ENCODE peak calls at places on chromosomes 1 and 21, in eight cellular contexts. T, D, W, I, C, E, F and Q are unnamed samples.

GRCh38 chr1:222546548-222547259 is 1.2 kb downstream of the HHIPL2 start:
- DNase-seq in T (no peak), W (no peak), I (no peak), E (peak; percentile 83), D (peak; percentile 33), C (no peak), F (no peak), Q (no peak)

GRCh38 chr1:153527023-153527724 is 8.6 kb downstream of the S100A6 start:
- DNase-seq in D (no peak), W (no peak), T (peak; percentile 11), F (no peak), C (no peak), E (peak; percentile 66), I (no peak), Q (no peak)

GRCh38 chr1:245614476-245614875 is 459.7 kb downstream of the KIF26B start:
- DNase-seq in W (peak; percentile 4), T (no peak), F (no peak), C (no peak), I (no peak), D (no peak), E (no peak), Q (no peak)

GRCh38 chr1:183571678-183572268 is 18.5 kb downstream of the NCF2 start:
- DNase-seq in E (peak; percentile 16), I (no peak), T (no peak), W (no peak), D (no peak), F (no peak), C (no peak), Q (no peak)

GRCh38 chr1:150999051-150999674 is 7.5 kb downstream of the MINDY1 start:
- DNase-seq in F (no peak), W (peak; percentile 67), T (no peak), I (no peak), D (no peak), C (no peak), E (peak; percentile 87), Q (no peak)

GRCh38 chr1:58874757-58875755 is 91.2 kb upstream of the JUN start:
- DNase-seq in T (no peak), I (no peak), W (no peak), D (peak; percentile 46), E (peak; percentile 51), F (no peak), C (no peak), Q (no peak)

GRCh38 chr1:232876506-232877360 is 71.5 kb downstream of the MAP10 start:
- DNase-seq in D (no peak), C (no peak), E (no peak), W (no peak), I (no peak), F (no peak), T (no peak), Q (no peak)

GRCh38 chr1:18100493-18101063 is 7.0 kb upstream of the IGSF21 start:
- DNase-seq in D (peak; percentile 58), W (peak; percentile 88), E (peak; percentile 49), C (peak; percentile 76), I (peak; percentile 85), T (peak; percentile 85), F (no peak), Q (no peak)

GRCh38 chr1:210001751-210002150 is 63.7 kb downstream of the SYT14 start:
- DNase-seq in C (no peak), F (no peak), D (no peak), E (no peak), I (no peak), T (no peak), W (no peak), Q (no peak)

GRCh38 chr21:26591543-26591942 is 18.5 kb upstream of the CYYR1 start:
- DNase-seq in F (no peak), E (no peak), W (no peak), D (no peak), T (no peak), C (no peak), I (no peak), Q (no peak)
- H3K9me3 ChIP-seq in F (no peaks in the 10 kb centered on the region), E (no peaks in the 10 kb centered on the region), W (no peaks in the 10 kb centered on the region), D (no peaks in the 10 kb centered on the region), T (no peaks in the 10 kb centered on the region), C (no peaks in the 10 kb centered on the region), I (no peaks in the 10 kb centered on the region), Q (no peaks in the 10 kb centered on the region)

GRCh38 chr1:165344736-165345135 is 11.8 kb downstream of the LMX1A start:
- DNase-seq in I (no peak), D (no peak), F (no peak), E (no peak), C (no peak), T (no peak), W (no peak), Q (no peak)

GRCh38 chr1:165350861-165351260 is 5.7 kb downstream of the LMX1A start:
- DNase-seq in W (no peak), F (no peak), E (no peak), I (no peak), C (no peak), T (no peak), D (no peak), Q (no peak)

GRCh38 chr1:165344198-165344597 is 12.3 kb downstream of the LMX1A start:
- DNase-seq in I (no peak), D (no peak), T (no peak), W (no peak), E (no peak), C (no peak), F (no peak), Q (no peak)

GRCh38 chr1:165342588-165342987 is 13.9 kb downstream of the LMX1A start:
- DNase-seq in D (no peak), F (no peak), W (no peak), E (no peak), I (no peak), T (no peak), C (no peak), Q (no peak)

DNA sequence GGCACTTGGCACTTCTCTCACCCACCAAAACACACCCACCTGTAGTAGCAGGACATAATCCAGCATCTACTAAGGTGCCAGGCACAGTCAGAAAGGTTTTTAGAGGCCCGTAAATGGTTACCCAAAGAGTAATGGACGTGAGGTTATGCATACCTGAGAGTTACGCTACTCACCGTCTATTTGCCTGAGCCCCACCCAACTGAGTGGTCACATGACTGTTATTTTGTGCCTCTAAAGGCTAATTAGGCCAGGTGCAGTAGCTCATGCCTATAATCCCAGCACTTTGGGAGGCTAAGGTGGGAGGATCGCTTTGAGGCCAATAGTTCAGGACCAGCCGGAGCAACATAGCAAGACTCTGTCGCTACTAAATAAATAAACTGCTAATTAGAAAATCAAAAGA is 11.0 kb downstream of the LMX1A start:
- DNase-seq in D (no peak), W (no peak), F (no peak), I (no peak), E (no peak), T (no peak), C (no peak), Q (no peak)
- H3K9me3 ChIP-seq in D (no peaks in the 10 kb centered on the region), W (no peaks in the 10 kb centered on the region), F (no peaks in the 10 kb centered on the region), I (no peaks in the 10 kb centered on the region), E (no peaks in the 10 kb centered on the region), T (no peaks in the 10 kb centered on the region), C (no peaks in the 10 kb centered on the region), Q (no peaks in the 10 kb centered on the region)

GRCh38 chr1:247180581-247180980 is 8.8 kb upstream of the ZNF124 start:
- DNase-seq in C (no peak), T (no peak), E (no peak), W (no peak), I (no peak), F (no peak), D (no peak), Q (no peak)

GRCh38 chr1:247184254-247184653 is 12.4 kb upstream of the ZNF124 start:
- DNase-seq in C (no peak), W (no peak), F (no peak), I (no peak), E (no peak), T (no peak), D (no peak), Q (no peak)

GRCh38 chr1:247177755-247178154 is 5.9 kb upstream of the ZNF124 start:
- DNase-seq in E (no peak), I (no peak), D (no peak), W (no peak), C (no peak), F (no peak), T (no peak), Q (no peak)

GRCh38 chr1:247182994-247183393 is 11.2 kb upstream of the ZNF124 start:
- DNase-seq in I (no peak), F (no peak), C (no peak), E (no peak), T (no peak), W (no peak), D (no peak), Q (no peak)
- H3K9me3 ChIP-seq in I (peaks cover 19% of the 10 kb centered on the region), F (no peaks in the 10 kb centered on the region), C (peaks cover 6% of the 10 kb centered on the region), E (peaks cover 25% of the 10 kb centered on the region), T (peaks cover 38% of the 10 kb centered on the region), W (peaks cover 6% of the 10 kb centered on the region), D (peaks cover 3% of the 10 kb centered on the region), Q (peaks cover 7% of the 10 kb centered on the region)

DNA sequence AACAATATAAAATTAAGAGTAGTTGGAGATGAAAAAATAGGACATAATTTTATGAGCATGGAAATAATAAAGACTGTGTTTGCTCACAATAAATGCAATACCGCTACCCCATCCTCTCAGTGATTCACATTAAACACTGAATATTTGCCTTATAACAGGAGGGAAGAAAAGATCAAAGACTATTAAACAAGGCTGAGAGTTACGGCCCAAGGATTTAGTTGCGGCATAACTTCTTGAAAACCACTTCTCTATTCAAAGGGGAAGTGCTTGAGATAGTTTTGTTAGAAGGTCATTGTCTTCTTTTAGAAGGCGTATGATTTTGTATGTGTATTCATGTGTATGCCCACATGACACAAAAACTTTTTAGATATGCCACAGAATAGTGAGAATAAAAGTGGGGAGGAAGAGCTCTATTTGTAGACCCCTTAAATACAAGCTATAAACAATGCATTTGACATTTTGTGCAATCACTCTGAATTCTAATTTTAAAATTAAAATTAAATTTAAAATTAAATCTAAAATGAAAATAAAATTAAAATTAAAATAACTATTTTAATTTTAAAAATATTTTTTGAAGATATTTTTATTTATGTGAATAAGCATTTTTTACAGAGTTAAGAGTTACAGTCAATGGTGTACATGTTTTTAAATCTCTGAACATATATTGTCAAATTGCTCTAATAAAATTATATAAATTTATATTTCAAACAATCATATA is 986.6 kb upstream of the ADAMTS5 start:
- DNase-seq in F (no peak), T (no peak), W (no peak), I (no peak), C (no peak), E (no peak), D (no peak), Q (no peak)
- H3K9me3 ChIP-seq in F (no peaks in the 10 kb centered on the region), T (no peaks in the 10 kb centered on the region), W (no peaks in the 10 kb centered on the region), I (no peaks in the 10 kb centered on the region), C (no peaks in the 10 kb centered on the region), E (no peaks in the 10 kb centered on the region), D (no peaks in the 10 kb centered on the region), Q (no peaks in the 10 kb centered on the region)

GRCh38 chr1:247164694-247165093 is 7.1 kb downstream of the ZNF124 start:
- DNase-seq in C (no peak), W (no peak), I (no peak), T (no peak), D (no peak), E (no peak), F (no peak), Q (no peak)
- H3K9me3 ChIP-seq in C (peaks cover 46% of the 10 kb centered on the region), W (peaks cover 15% of the 10 kb centered on the region), I (peaks cover 41% of the 10 kb centered on the region), T (peaks cover 69% of the 10 kb centered on the region), D (peaks cover 12% of the 10 kb centered on the region), E (peaks cover 7% of the 10 kb centered on the region), F (no peaks in the 10 kb centered on the region), Q (peaks cover 18% of the 10 kb centered on the region)

DNA sequence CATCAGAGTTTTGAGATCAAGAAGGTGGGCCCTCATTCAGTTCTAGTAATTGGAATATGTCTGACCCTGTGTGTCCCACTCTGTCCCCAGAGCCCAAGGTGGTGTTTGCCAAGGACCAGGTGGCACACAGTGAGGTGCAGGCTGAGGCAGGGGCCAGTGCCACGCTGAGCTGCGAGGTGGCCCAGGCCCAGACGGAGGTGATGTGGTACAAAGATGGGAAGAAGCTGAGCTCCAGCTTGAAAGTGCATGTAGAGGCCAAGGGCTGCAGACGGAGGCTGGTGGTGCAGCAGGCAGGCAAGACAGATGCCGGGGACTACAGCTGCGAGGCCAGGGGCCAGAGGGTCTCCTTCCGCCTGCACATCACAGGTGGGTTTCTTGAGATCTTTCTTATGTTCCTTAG is 35.2 kb downstream of the OBSCN start:
- DNase-seq in F (no peak), I (no peak), W (no peak), D (no peak), T (no peak), E (no peak), C (no peak), Q (no peak)
- H3K9me3 ChIP-seq in F (no peaks in the 10 kb centered on the region), I (peaks cover 23% of the 10 kb centered on the region), W (peaks cover 23% of the 10 kb centered on the region), D (no peaks in the 10 kb centered on the region), T (peaks cover 57% of the 10 kb centered on the region), E (peaks cover 46% of the 10 kb centered on the region), C (peaks cover 6% of the 10 kb centered on the region), Q (peaks cover 9% of the 10 kb centered on the region)